ENCODE peak calls at places on chromosomes 4 and X, in eight cellular contexts. R is tibial artery, H is cardiac muscle cell, G is nephron progenitor cell, S is GM06990, W is choroid plexus epithelial cell, N is GM12878, J is heart left ventricle. T is an unnamed sample.

GRCh38 chr4:127188847-127189246 is 443.9 kb upstream of the INTU start:
- DNase-seq in R (no peak), H (peak), G (no peak), S (no peak), W (peak), N (no peak), J (no peak), T (no peak)

GRCh38 chrX:107686792-107687191 is 58.5 kb downstream of the PRPS1 start:
- DNase-seq in R (no peak), H (no peak), G (no peak), S (no peak), W (peak), N (no peak), J (no peak), T (no peak)

GRCh38 chrX:39773150-39773549 is 324.6 kb downstream of the BCOR start:
- DNase-seq in R (no peak), H (no peak), G (no peak), S (no peak), W (no peak), N (no peak), J (no peak), T (no peak)

GRCh38 chr4:121192500-121192899 is 28.4 kb upstream of the TNIP3 start:
- DNase-seq in R (no peak), H (peak), G (peak), S (no peak), W (peak), N (peak), J (no peak), T (no peak)

GRCh38 chr4:174429701-174430100 is 92.6 kb downstream of the HPGD start:
- DNase-seq in R (no peak), H (no peak), G (no peak), S (no peak), W (peak), N (no peak), J (no peak), T (no peak)

GRCh38 chrX:38262715-38263620 is 42.3 kb upstream of the SRPX start:
- DNase-seq in R (no peak), H (no peak), G (no peak), S (no peak), W (peak), N (no peak), J (no peak), T (no peak)

GRCh38 chr4:83046693-83047473 is 11.9 kb downstream of the COPS4 start:
- DNase-seq in R (no peak), H (no peak), G (no peak), S (no peak), W (no peak), N (no peak), J (no peak), T (no peak)

GRCh38 chr4:139144161-139144859 is 32.7 kb downstream of the ELF2 start:
- DNase-seq in R (peak), H (peak), G (peak), S (no peak), W (peak), N (no peak), J (no peak), T (no peak)

GRCh38 chrX:154074199-154074598 is 23.3 kb downstream of the MECP2 start:
- DNase-seq in R (no peak), H (peak), G (no peak), S (no peak), W (peak), N (no peak), J (no peak), T (no peak)

GRCh38 chrX:1909419-1910206 is 294.8 kb downstream of the ASMT start:
- DNase-seq in R (no peak), H (no peak), G (no peak), S (no peak), W (no peak), N (no peak), J (no peak), T (no peak)

GRCh38 chr4:180598281-180598680 is 1644.9 kb upstream of the TENM3 start:
- DNase-seq in R (no peak), H (peak), G (no peak), S (no peak), W (no peak), N (no peak), J (no peak), T (no peak)

GRCh38 chr4:72489267-72489666 is 79.8 kb downstream of the ADAMTS3 start:
- DNase-seq in R (no peak), H (no peak), G (no peak), S (no peak), W (peak), N (no peak), J (no peak), T (no peak)

GRCh38 chrX:40175416-40176255 is 77.9 kb upstream of the BCOR start:
- DNase-seq in R (peak), H (peak), G (peak), S (peak), W (peak), N (no peak), J (peak), T (peak)

GRCh38 chr4:76011700-76012387 is 4.5 kb upstream of the CXCL9 start:
- DNase-seq in R (no peak), H (no peak), G (no peak), S (peak), W (peak), N (peak), J (no peak), T (peak)

GRCh38 chrX:38612281-38612680 is 50.9 kb downstream of the TSPAN7 start:
- DNase-seq in R (no peak), H (no peak), G (no peak), S (no peak), W (no peak), N (no peak), J (no peak), T (no peak)

GRCh38 chrX:48695925-48696300 is 621 bp upstream of the SUV39H1 start:
- DNase-seq in R (no peak), H (no peak), G (peak), S (no peak), W (no peak), N (no peak), J (no peak), T (no peak)

GRCh38 chr4:5784960-5785611 is 74.1 kb downstream of the EVC start:
- DNase-seq in R (no peak), H (no peak), G (no peak), S (no peak), W (no peak), N (no peak), J (no peak), T (no peak)

GRCh38 chr4:137032242-137032641 is 500.1 kb downstream of the PCDH18 start:
- DNase-seq in R (no peak), H (no peak), G (no peak), S (no peak), W (peak), N (no peak), J (no peak), T (no peak)

GRCh38 chr4:25905371-25905770 is 8.6 kb upstream of the SMIM20 start:
- DNase-seq in R (no peak), H (no peak), G (no peak), S (no peak), W (no peak), N (no peak), J (no peak), T (no peak)

GRCh38 chrX:115449742-115450141 is 111.2 kb upstream of the PLS3 start:
- DNase-seq in R (peak), H (no peak), G (no peak), S (no peak), W (peak), N (no peak), J (peak), T (no peak)

GRCh38 chr4:174120446-174121142 is 162.9 kb downstream of the FBXO8 start:
- DNase-seq in R (peak), H (peak), G (peak), S (peak), W (peak), N (no peak), J (peak), T (peak)

GRCh38 chr4:25068386-25068785 is 37.6 kb upstream of the LGI2 start:
- DNase-seq in R (no peak), H (no peak), G (no peak), S (no peak), W (no peak), N (no peak), J (no peak), T (no peak)

GRCh38 chr4:13866881-13867280 is 239.4 kb upstream of the BOD1L1 start:
- DNase-seq in R (no peak), H (no peak), G (no peak), S (no peak), W (peak), N (no peak), J (no peak), T (no peak)

GRCh38 chr4:147477439-147477838 is 3.5 kb upstream of the EDNRA start:
- DNase-seq in R (no peak), H (no peak), G (no peak), S (peak), W (no peak), N (no peak), J (no peak), T (peak)

GRCh38 chr4:103754844-103755243 is 35.1 kb upstream of the TACR3 start:
- DNase-seq in R (no peak), H (no peak), G (no peak), S (no peak), W (no peak), N (no peak), J (peak), T (no peak)

GRCh38 chr4:107838763-107839162 is 14.0 kb downstream of the SGMS2 start:
- DNase-seq in R (no peak), H (no peak), G (no peak), S (no peak), W (peak), N (no peak), J (no peak), T (no peak)

GRCh38 chr4:18980516-18981233 is 959.1 kb upstream of the LCORL start:
- DNase-seq in R (no peak), H (no peak), G (no peak), S (peak), W (no peak), N (peak), J (no peak), T (no peak)

GRCh38 chr4:102036619-102037376 is 246.3 kb downstream of the BANK1 start:
- DNase-seq in R (no peak), H (peak), G (no peak), S (no peak), W (peak), N (no peak), J (no peak), T (no peak)

GRCh38 chr4:182835006-182835740 is 82.0 kb downstream of the DCTD start:
- DNase-seq in R (no peak), H (no peak), G (no peak), S (no peak), W (no peak), N (no peak), J (no peak), T (no peak)
- TF ChIP-seq CTCF in R (no peak), H (no peak), G (no peak), S (no peak), W (no peak), N (no peak), J (no peak), T (no peak)

GRCh38 chr4:74480267-74480666 is 35.3 kb downstream of the AREG start:
- DNase-seq in R (no peak), H (no peak), G (no peak), S (no peak), W (no peak), N (no peak), J (no peak), T (no peak)
- TF ChIP-seq CTCF in R (no peak), H (no peak), G (no peak), S (no peak), W (no peak), N (no peak), J (no peak), T (no peak)

DNA sequence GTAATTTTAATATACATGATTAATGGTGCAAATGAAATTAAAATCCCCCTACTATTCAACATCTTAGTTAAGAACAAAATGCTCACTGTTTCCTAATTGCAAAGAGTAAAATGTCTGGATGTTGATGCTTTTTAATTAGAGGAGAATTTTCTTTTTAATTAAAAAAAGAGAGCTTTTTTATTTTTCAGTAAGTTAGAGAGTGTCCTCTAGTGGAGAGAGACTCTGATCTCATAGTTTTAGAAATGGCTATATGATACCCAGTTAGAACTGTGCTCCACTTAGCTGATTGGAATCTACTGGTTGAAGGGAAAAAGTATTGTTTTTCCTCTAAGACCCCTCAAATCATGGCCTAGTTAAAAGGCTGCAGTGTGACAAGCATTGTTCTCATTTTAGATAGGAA is 312.0 kb upstream of the MAGEB2 start:
- DNase-seq in R (no peak), H (no peak), G (no peak), S (no peak), W (peak), N (no peak), J (no peak), T (no peak)
- TF ChIP-seq CTCF in R (no peak), H (peak), G (peak), S (peak), W (peak), N (peak), J (no peak), T (no peak)

DNA sequence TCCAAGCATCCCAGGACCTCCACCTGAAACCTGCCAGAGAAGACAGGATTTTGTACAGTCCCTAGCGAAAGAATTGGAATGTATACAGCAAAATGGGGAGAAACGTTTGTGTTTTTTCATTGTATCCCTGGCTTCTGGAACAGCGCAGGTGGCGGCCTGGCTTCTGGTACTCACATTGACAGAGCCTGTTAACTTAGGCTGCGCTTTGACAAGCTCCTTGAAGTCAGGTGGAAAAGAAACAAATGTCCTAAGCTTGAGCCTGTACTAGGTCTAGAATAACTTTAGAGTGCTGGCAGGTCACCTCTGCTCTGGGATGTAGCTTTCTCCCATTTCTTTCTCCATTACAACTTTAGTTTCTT is 343.7 kb upstream of the KLF3 start:
- DNase-seq in R (no peak), H (no peak), G (no peak), S (no peak), W (no peak), N (no peak), J (no peak), T (no peak)
- TF ChIP-seq CTCF in R (no peak), H (no peak), G (no peak), S (no peak), W (no peak), N (no peak), J (no peak), T (no peak)